ENCODE peak calls at places on chromosomes 1 and 21, in eight cellular contexts. S is posterior cingulate gyrus; Y is HCEC 1CT; D is C1 segment of cervical spinal cord; U is endothelial cell of umbilical vein; O is activated CD4-positive, alpha-beta T cell treated with anti-CD3 and anti-CD28 coated beads for 36 hours; K is T-helper 1 cell; A is Kasumi-1. Q is an unnamed sample.

GRCh38 chr1:200923607-200924006 is 28.9 kb downstream of the INAVA start:
- DNase-seq in O (no peak), A (no peak), K (no peak), S (no peak), U (no peak), D (no peak), Y (no peak), Q (no peak)

GRCh38 chr1:3869751-3870301 is 12.6 kb downstream of the DFFB start:
- DNase-seq in D (no peak), A (no peak), O (no peak), K (no peak), Y (no peak), U (no peak), S (no peak), Q (no peak)

GRCh38 chr1:235012436-235013210 is 116.0 kb downstream of the TOMM20 start:
- DNase-seq in O (no peak), Y (no peak), A (peak; percentile 47), U (peak; percentile 53), S (no peak), K (no peak), D (no peak), Q (peak; percentile 20)

GRCh38 chr1:201827321-201828281 is 1.4 kb upstream of the IPO9 start:
- DNase-seq in U (no peak), O (no peak), K (no peak), Y (no peak), A (no peak), D (no peak), S (no peak), Q (no peak)

GRCh38 chr1:160256396-160257046 is 5.8 kb downstream of the DCAF8 start:
- DNase-seq in A (no peak), O (no peak), D (no peak), U (peak; percentile 77), S (no peak), Y (peak; percentile 88), K (no peak), Q (no peak)

GRCh38 chr1:158039380-158039779 is 45.9 kb downstream of the KIRREL1 start:
- DNase-seq in K (no peak), Y (no peak), A (no peak), S (no peak), U (no peak), D (no peak), O (no peak), Q (no peak)

GRCh38 chr1:94925561-94926364 is 1.1 kb downstream of the CNN3 start:
- DNase-seq in D (peak; percentile 15), Y (peak; percentile 71), U (peak; percentile 81), A (peak; percentile 10), K (no peak), O (peak; percentile 44), S (peak; percentile 91), Q (peak; percentile 66)

GRCh38 chr1:231493421-231494185 is 34.9 kb upstream of the TSNAX start:
- DNase-seq in Y (no peak), A (peak; percentile 40), O (no peak), U (peak; percentile 62), S (no peak), K (peak; percentile 9), D (no peak), Q (no peak)

GRCh38 chr1:161379071-161379470 is 11.4 kb upstream of the CFAP126 start:
- DNase-seq in A (peak; percentile 29), D (no peak), O (no peak), S (no peak), U (no peak), K (no peak), Y (no peak), Q (no peak)

GRCh38 chr1:39376656-39377055 is 114.8 kb upstream of the BMP8A start:
- DNase-seq in S (no peak), A (no peak), Y (no peak), O (no peak), U (no peak), K (no peak), D (no peak), Q (no peak)

GRCh38 chr1:165288301-165289120 is 68.0 kb downstream of the LMX1A start:
- DNase-seq in D (no peak), Y (no peak), O (no peak), K (no peak), S (no peak), U (no peak), A (no peak), Q (no peak)

GRCh38 chr21:40901690-40902089 is 54.7 kb upstream of the DSCAM start:
- DNase-seq in K (no peak), O (no peak), S (no peak), A (no peak), Y (no peak), D (no peak), U (no peak), Q (no peak)

GRCh38 chr1:206897175-206897574 is at the start of gene IL24:
- DNase-seq in D (no peak), O (peak; percentile 88), U (no peak), A (no peak), Y (no peak), S (no peak), K (no peak), Q (no peak)

GRCh38 chr1:184970691-184971161 is 3.6 kb downstream of the NIBAN1 start:
- DNase-seq in U (no peak), Y (peak; percentile 62), S (no peak), D (no peak), K (no peak), A (no peak), O (peak; percentile 28), Q (no peak)

GRCh38 chr1:9687120-9687875 is 35.8 kb downstream of the PIK3CD start:
- DNase-seq in Y (peak; percentile 39), O (peak; percentile 79), D (no peak), U (peak; percentile 51), A (peak; percentile 33), S (no peak), K (peak; percentile 25), Q (no peak)

GRCh38 chr1:161189036-161189435 is 9.8 kb downstream of the ADAMTS4 start:
- DNase-seq in K (no peak), O (no peak), D (no peak), A (no peak), U (no peak), S (no peak), Y (no peak), Q (no peak)

GRCh38 chr1:25169168-25169567 is 63.1 kb downstream of the SYF2 start:
- DNase-seq in D (no peak), A (no peak), S (no peak), Y (no peak), U (no peak), K (no peak), O (no peak), Q (no peak)

Q was measured in caudate nucleus.